ENCODE peak calls at places on chromosomes 11 and 22, in four cellular contexts. M is K562, T is GM12878, W is HepG2. A is an unnamed sample.

GRCh38 chr22:44741929-44742328 is 10.4 kb upstream of the ARHGAP8 start:
- DNase-seq in W (no peak), T (no peak), M (no peak), A (no peak)

GRCh38 chr11:8277691-8278090 is 14.0 kb upstream of the LMO1 start:
- DNase-seq in T (no peak), W (no peak), M (no peak), A (no peak)

GRCh38 chr11:112157274-112157766 is 6.6 kb downstream of the IL18 start:
- DNase-seq in M (no peak), W (peak), T (no peak), A (no peak)

GRCh38 chr22:49664371-49664881 is 163.2 kb downstream of the BRD1 start:
- DNase-seq in T (no peak), M (no peak), W (no peak), A (no peak)

GRCh38 chr11:94933225-94934130 is 39.9 kb downstream of the CWC15 start:
- DNase-seq in W (no peak), M (no peak), T (no peak), A (no peak)

GRCh38 chr11:40924915-40925314 is 534.5 kb downstream of the LRRC4C start:
- DNase-seq in M (no peak), T (no peak), W (no peak), A (no peak)

GRCh38 chr11:61092280-61092766 is 10.0 kb upstream of the CD5 start:
- DNase-seq in T (no peak), M (no peak), W (no peak), A (no peak)

GRCh38 chr22:39287076-39287743 is 32.2 kb downstream of the RPL3 start:
- DNase-seq in W (no peak), M (no peak), T (no peak), A (no peak)

GRCh38 chr11:104098555-104098954 is 62.1 kb downstream of the DDI1 start:
- DNase-seq in T (no peak), W (no peak), M (no peak), A (no peak)

GRCh38 chr11:63608353-63609345 is 5.6 kb downstream of the PLAAT3 start:
- DNase-seq in W (no peak), M (no peak), T (no peak), A (no peak)

GRCh38 chr22:36773935-36774334 is 2.0 kb downstream of the IFT27 start:
- DNase-seq in M (peak), T (no peak), W (no peak), A (peak)

GRCh38 chr11:72724851-72725730 is 27.1 kb downstream of the ARAP1 start:
- DNase-seq in T (no peak), M (peak), W (peak), A (peak)

GRCh38 chr11:78961186-78961782 is 386.6 kb upstream of the NARS2 start:
- DNase-seq in T (no peak), M (peak), W (no peak), A (no peak)

GRCh38 chr11:28657378-28658030 is 549.3 kb downstream of the METTL15 start:
- DNase-seq in T (no peak), W (no peak), M (no peak), A (no peak)

GRCh38 chr11:12215192-12215591 is 104.8 kb downstream of the MICAL2 start:
- DNase-seq in T (no peak), W (no peak), M (no peak), A (no peak)

GRCh38 chr11:12066799-12067508 is 43.4 kb upstream of the MICAL2 start:
- DNase-seq in W (peak), M (no peak), T (no peak), A (peak)

GRCh38 chr22:27195104-27195503 is 537.7 kb downstream of the MIAT start:
- DNase-seq in T (no peak), W (no peak), M (no peak), A (no peak)

GRCh38 chr11:115698243-115698642 is 194.0 kb upstream of the CADM1 start:
- DNase-seq in W (no peak), M (no peak), T (no peak), A (no peak)

GRCh38 chr22:45626198-45626651 is 45.4 kb upstream of the ATXN10 start:
- DNase-seq in T (no peak), M (no peak), W (peak), A (no peak)

GRCh38 chr11:66048525-66049313 is at the start of gene GAL3ST3:
- DNase-seq in M (no peak), T (no peak), W (no peak), A (no peak)

GRCh38 chr11:16902182-16902581 is 112.0 kb downstream of the PLEKHA7 start:
- DNase-seq in T (peak), M (no peak), W (no peak), A (no peak)

GRCh38 chr11:124339671-124340447 is 19.9 kb upstream of the OR8D2 start:
- DNase-seq in M (no peak), W (peak), T (no peak), A (no peak)

GRCh38 chr11:46278387-46279173 is 1.1 kb downstream of the CREB3L1 start:
- DNase-seq in M (peak), T (no peak), W (no peak), A (peak)

GRCh38 chr11:71342951-71343827 is 90.8 kb upstream of the SHANK2 start:
- DNase-seq in W (peak), M (peak), T (no peak), A (peak)

GRCh38 chr11:117872420-117872961 is 4.0 kb downstream of the FXYD6 start:
- DNase-seq in T (no peak), W (no peak), M (no peak), A (no peak)

GRCh38 chr11:62124186-62125113 is 639 bp downstream of the INCENP start:
- DNase-seq in M (peak), T (no peak), W (peak), A (peak)

GRCh38 chr22:44210721-44211120 is 30.0 kb downstream of the PARVG start:
- DNase-seq in M (no peak), W (no peak), T (no peak), A (no peak)

GRCh38 chr22:46803031-46803880 is 40.8 kb downstream of the TBC1D22A start:
- DNase-seq in W (peak), T (no peak), M (peak), A (peak)
- TF ChIP-seq TARDBP in W (no peak), T (no peak), M (no peak), A (no peak)

GRCh38 chr11:69705901-69706787 is 2.3 kb upstream of the FGF19 start:
- DNase-seq in W (peak), M (no peak), T (no peak), A (no peak)
- TF ChIP-seq TARDBP in W (peak), M (no peak), T (no peak), A (no peak)

GRCh38 chr11:80320765-80321164 is 879.9 kb upstream of the TENM4 start:
- DNase-seq in T (no peak), W (no peak), M (no peak), A (no peak)
- TF ChIP-seq TARDBP in T (no peak), W (no peak), M (no peak), A (no peak)

GRCh38 chr22:38243007-38243775 is 29.6 kb downstream of the TMEM184B start:
- DNase-seq in M (no peak), W (peak), T (no peak), A (no peak)
- TF ChIP-seq TARDBP in M (no peak), W (no peak), T (no peak), A (no peak)

DNA sequence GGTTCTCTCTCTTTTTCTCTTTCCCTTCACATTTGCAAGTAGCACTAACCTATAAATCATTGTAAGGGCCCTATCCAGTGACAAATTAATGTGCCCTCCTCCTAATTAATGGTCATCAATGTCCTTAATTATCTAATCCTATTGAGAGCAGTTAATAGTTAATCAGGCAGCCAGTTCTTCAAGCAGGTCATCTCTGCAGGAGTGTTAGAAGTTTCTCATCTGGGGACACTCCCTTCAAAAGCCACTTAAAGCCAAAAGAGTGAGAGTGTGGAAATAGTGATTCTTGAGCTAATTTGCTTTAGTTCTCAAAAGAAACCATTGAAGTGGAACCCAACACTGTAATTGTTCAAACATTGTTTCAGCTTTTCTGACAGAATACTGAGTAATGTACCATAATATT is 141.6 kb downstream of the ELP4 start:
- DNase-seq in M (no peak), W (no peak), T (no peak), A (no peak)
- TF ChIP-seq TARDBP in M (no peak), W (no peak), T (no peak), A (no peak)